ENCODE peak calls at places on chromosomes 2 and 18, in five cellular contexts. One of them, this sample, is unnamed.

GRCh38 chr2:174108579-174108978 is 139.8 kb downstream of the OLA1 start:
- DNase-seq in retina: no peak
- DNase-seq in aorta: no peak
- DNase-seq in Right ventricle myocardium superior: no peak
- DNase-seq in CD8-positive, alpha-beta memory T cell: no peak
- DNase-seq in this sample: no peak

GRCh38 chr2:13921245-13921644 is 711.3 kb upstream of the LRATD1 start:
- DNase-seq in retina: no peak
- DNase-seq in aorta: no peak
- DNase-seq in Right ventricle myocardium superior: no peak
- DNase-seq in CD8-positive, alpha-beta memory T cell: no peak
- DNase-seq in this sample: no peak

GRCh38 chr2:136863874-136864273 is 98.5 kb downstream of the THSD7B start:
- DNase-seq in retina: no peak
- DNase-seq in aorta: no peak
- DNase-seq in Right ventricle myocardium superior: no peak
- DNase-seq in CD8-positive, alpha-beta memory T cell: no peak
- DNase-seq in this sample: no peak

GRCh38 chr2:12131975-12132374 is 385.5 kb downstream of the LPIN1 start:
- DNase-seq in retina: no peak
- DNase-seq in aorta: no peak
- DNase-seq in Right ventricle myocardium superior: no peak
- DNase-seq in CD8-positive, alpha-beta memory T cell: no peak
- DNase-seq in this sample: no peak

GRCh38 chr2:228602277-228602676 is 420.8 kb upstream of the SPHKAP start:
- DNase-seq in retina: no peak
- DNase-seq in aorta: no peak
- DNase-seq in Right ventricle myocardium superior: no peak
- DNase-seq in CD8-positive, alpha-beta memory T cell: no peak
- DNase-seq in this sample: no peak

GRCh38 chr18:74980669-74981068 is 228.3 kb downstream of the PTGR3 start:
- DNase-seq in retina: no peak
- DNase-seq in aorta: no peak
- DNase-seq in Right ventricle myocardium superior: no peak
- DNase-seq in CD8-positive, alpha-beta memory T cell: no peak
- DNase-seq in this sample: no peak

GRCh38 chr2:10559101-10559500 is 111.0 kb upstream of the ODC1 start:
- DNase-seq in retina: no peak
- DNase-seq in aorta: no peak
- DNase-seq in Right ventricle myocardium superior: no peak
- DNase-seq in CD8-positive, alpha-beta memory T cell: no peak
- DNase-seq in this sample: no peak

GRCh38 chr18:64618390-64618789 is 469.5 kb upstream of the LINC00305 start:
- DNase-seq in retina: no peak
- DNase-seq in aorta: no peak
- DNase-seq in Right ventricle myocardium superior: no peak
- DNase-seq in CD8-positive, alpha-beta memory T cell: no peak
- DNase-seq in this sample: no peak

GRCh38 chr2:112614201-112614840 is 29.9 kb downstream of the CHCHD5 start:
- DNase-seq in retina: peak
- DNase-seq in aorta: no peak
- DNase-seq in Right ventricle myocardium superior: no peak
- DNase-seq in CD8-positive, alpha-beta memory T cell: no peak
- DNase-seq in this sample: no peak

GRCh38 chr2:237566401-237567235 is at the start of gene PRLH:
- DNase-seq in retina: no peak
- DNase-seq in aorta: no peak
- DNase-seq in Right ventricle myocardium superior: no peak
- DNase-seq in CD8-positive, alpha-beta memory T cell: no peak
- DNase-seq in this sample: no peak

GRCh38 chr2:175627405-175627804 is 374.7 kb downstream of the LNPK start:
- DNase-seq in retina: no peak
- DNase-seq in aorta: no peak
- DNase-seq in Right ventricle myocardium superior: no peak
- DNase-seq in CD8-positive, alpha-beta memory T cell: no peak
- DNase-seq in this sample: no peak

GRCh38 chr2:197247083-197247482 is 63.5 kb downstream of the ANKRD44 start:
- DNase-seq in retina: no peak
- DNase-seq in aorta: no peak
- DNase-seq in Right ventricle myocardium superior: no peak
- DNase-seq in CD8-positive, alpha-beta memory T cell: no peak
- DNase-seq in this sample: no peak

GRCh38 chr18:28043631-28044030 is 133.3 kb downstream of the CDH2 start:
- DNase-seq in retina: no peak
- DNase-seq in aorta: no peak
- DNase-seq in Right ventricle myocardium superior: no peak
- DNase-seq in CD8-positive, alpha-beta memory T cell: no peak
- DNase-seq in this sample: no peak

GRCh38 chr2:85790499-85790898 is 36.7 kb downstream of the ATOH8 start:
- DNase-seq in retina: no peak
- DNase-seq in aorta: peak
- DNase-seq in Right ventricle myocardium superior: no peak
- DNase-seq in CD8-positive, alpha-beta memory T cell: no peak
- DNase-seq in this sample: no peak

This sample was measured in lower lobe of right lung.